ENCODE peak calls at places on chromosomes 1 and 21, in seven cellular contexts. M, H, D, J, X, G and W are unnamed samples.

GRCh38 chr1:5711956-5712645 is 280.1 kb downstream of the NPHP4 start:
- DNase-seq in D (no peak), M (no peak), X (no peak), H (no peak), J (no peak), G (no peak), W (no peak)

GRCh38 chr21:35427320-35428040 is 378.4 kb upstream of the RUNX1 start:
- DNase-seq in G (no peak), J (no peak), D (no peak), X (no peak), H (no peak), M (no peak), W (peak)

GRCh38 chr1:184110253-184111204 is 59.0 kb downstream of the TSEN15 start:
- DNase-seq in D (no peak), H (no peak), X (no peak), M (no peak), J (no peak), G (no peak), W (no peak)

GRCh38 chr1:99557556-99558256 is 88.2 kb upstream of the PALMD start:
- DNase-seq in D (no peak), G (no peak), M (no peak), X (no peak), J (peak), H (no peak), W (no peak)

GRCh38 chr1:41221995-41222991 is 19.8 kb downstream of the SCMH1 start:
- DNase-seq in H (no peak), G (no peak), J (no peak), X (no peak), D (no peak), M (no peak), W (no peak)

GRCh38 chr1:169538998-169539871 is 47.0 kb downstream of the F5 start:
- DNase-seq in X (no peak), H (no peak), M (no peak), J (peak), D (no peak), G (no peak), W (no peak)

GRCh38 chr1:102970496-102971078 is 137.7 kb downstream of the COL11A1 start:
- DNase-seq in G (peak), X (no peak), J (peak), H (peak), M (no peak), D (no peak), W (no peak)

GRCh38 chr1:184069675-184070074 is 18.1 kb downstream of the TSEN15 start:
- DNase-seq in X (no peak), M (no peak), G (no peak), J (peak), H (no peak), D (no peak), W (no peak)

GRCh38 chr1:94095112-94095637 is 25.8 kb downstream of the ABCA4 start:
- DNase-seq in X (peak), D (peak), M (no peak), G (peak), H (no peak), J (peak), W (peak)

GRCh38 chr1:108719253-108719652 is 6.5 kb downstream of the FNDC7 start:
- DNase-seq in H (no peak), X (no peak), J (peak), G (no peak), D (no peak), M (no peak), W (no peak)

GRCh38 chr1:108725906-108726305 is 13.2 kb downstream of the FNDC7 start:
- DNase-seq in H (no peak), G (no peak), D (no peak), J (no peak), M (no peak), X (no peak), W (no peak)

GRCh38 chr1:108719654-108720435 is 7.1 kb downstream of the FNDC7 start:
- DNase-seq in G (no peak), X (no peak), D (no peak), J (peak), H (peak), M (no peak), W (no peak)

GRCh38 chr1:108717774-108718316 is 5.1 kb downstream of the FNDC7 start:
- DNase-seq in H (no peak), X (no peak), J (no peak), M (no peak), G (no peak), D (no peak), W (no peak)

GRCh38 chr1:108722292-108722691 is 9.6 kb downstream of the FNDC7 start:
- DNase-seq in J (peak), D (no peak), M (no peak), X (no peak), G (no peak), H (no peak), W (no peak)
- H3K27ac ChIP-seq in J (peak), D (no peak), M (no peak), X (no peak), G (peak), H (no peak), W (no peak)

GRCh38 chr1:28933277-28933676 is 18.9 kb downstream of the EPB41 start:
- DNase-seq in J (no peak), H (no peak), D (no peak), G (no peak), X (no peak), M (no peak), W (no peak)

GRCh38 chr1:28933918-28934317 is 19.5 kb downstream of the EPB41 start:
- DNase-seq in D (no peak), G (no peak), M (no peak), J (no peak), X (no peak), H (no peak), W (no peak)

GRCh38 chr1:28934676-28935075 is 20.3 kb downstream of the EPB41 start:
- DNase-seq in J (peak), D (no peak), H (no peak), M (no peak), G (no peak), X (no peak), W (no peak)

GRCh38 chr1:28935293-28935692 is 20.9 kb downstream of the EPB41 start:
- DNase-seq in H (no peak), J (no peak), G (no peak), X (no peak), M (no peak), D (no peak), W (no peak)

DNA sequence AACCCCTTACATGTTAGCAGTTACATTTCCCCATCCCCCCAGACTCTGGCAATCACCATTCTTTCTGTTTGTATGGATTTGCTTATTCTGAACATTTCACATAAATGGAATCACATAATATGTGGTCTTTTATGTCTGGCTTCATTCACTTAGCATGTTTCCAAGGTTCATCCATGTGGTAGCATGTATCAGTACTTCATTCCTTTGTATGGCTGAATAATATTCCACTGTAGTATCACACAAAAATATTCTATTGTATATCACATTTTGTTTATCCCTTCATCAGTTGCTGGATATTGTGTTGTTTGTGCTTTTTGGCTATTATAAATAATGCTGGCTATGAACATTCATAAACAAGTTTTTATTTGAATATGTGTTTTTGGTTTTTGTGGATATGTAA is 22.2 kb downstream of the EPB41 start:
- DNase-seq in X (no peak), H (no peak), M (no peak), D (no peak), J (no peak), G (no peak), W (no peak)
- H3K27ac ChIP-seq in X (no peak), H (no peak), M (no peak), D (no peak), J (no peak), G (no peak), W (no peak)

GRCh38 chr21:16476056-16476850 is 746.5 kb downstream of the USP25 start:
- DNase-seq in J (no peak), G (no peak), D (no peak), H (no peak), M (no peak), X (no peak), W (no peak)
- H3K27ac ChIP-seq in J (no peak), G (no peak), D (peak), H (no peak), M (no peak), X (peak), W (no peak)

DNA sequence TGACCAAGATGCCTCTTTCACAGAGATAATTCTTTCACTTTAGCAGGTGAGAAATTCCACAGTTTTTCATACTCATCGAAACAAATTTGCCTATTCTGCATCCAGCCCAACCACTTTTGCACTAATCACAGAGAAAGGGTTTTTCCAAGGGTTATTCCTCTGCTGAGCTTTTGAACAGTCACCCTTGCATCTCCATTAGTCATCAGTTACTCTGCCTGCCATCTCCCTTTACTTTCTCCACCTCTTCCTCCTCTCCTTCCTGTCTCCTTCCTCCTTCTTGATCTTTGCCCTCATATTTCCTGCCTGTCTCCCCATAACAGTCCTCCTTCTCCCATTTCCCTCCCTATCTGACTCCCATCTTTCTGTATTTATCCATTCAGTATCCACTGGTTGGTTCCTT is 43.9 kb downstream of the FH start:
- DNase-seq in H (no peak), J (peak), M (no peak), D (no peak), G (no peak), X (no peak), W (no peak)
- H3K27ac ChIP-seq in H (no peak), J (no peak), M (no peak), D (no peak), G (no peak), X (no peak), W (no peak)

GRCh38 chr1:229032455-229032854 is 238.5 kb upstream of the RAB4A start:
- DNase-seq in D (no peak), J (no peak), M (no peak), H (no peak), X (no peak), G (no peak), W (no peak)

GRCh38 chr1:229033480-229033879 is 237.4 kb upstream of the RAB4A start:
- DNase-seq in M (no peak), H (no peak), G (no peak), D (no peak), X (no peak), J (no peak), W (no peak)

GRCh38 chr1:229030642-229031390 is 240.1 kb upstream of the RAB4A start:
- DNase-seq in H (no peak), M (no peak), X (no peak), G (peak), J (no peak), D (no peak), W (no peak)

GRCh38 chr1:229029644-229030235 is 241.2 kb upstream of the RAB4A start:
- DNase-seq in J (no peak), H (no peak), X (no peak), M (no peak), G (no peak), D (no peak), W (no peak)

DNA sequence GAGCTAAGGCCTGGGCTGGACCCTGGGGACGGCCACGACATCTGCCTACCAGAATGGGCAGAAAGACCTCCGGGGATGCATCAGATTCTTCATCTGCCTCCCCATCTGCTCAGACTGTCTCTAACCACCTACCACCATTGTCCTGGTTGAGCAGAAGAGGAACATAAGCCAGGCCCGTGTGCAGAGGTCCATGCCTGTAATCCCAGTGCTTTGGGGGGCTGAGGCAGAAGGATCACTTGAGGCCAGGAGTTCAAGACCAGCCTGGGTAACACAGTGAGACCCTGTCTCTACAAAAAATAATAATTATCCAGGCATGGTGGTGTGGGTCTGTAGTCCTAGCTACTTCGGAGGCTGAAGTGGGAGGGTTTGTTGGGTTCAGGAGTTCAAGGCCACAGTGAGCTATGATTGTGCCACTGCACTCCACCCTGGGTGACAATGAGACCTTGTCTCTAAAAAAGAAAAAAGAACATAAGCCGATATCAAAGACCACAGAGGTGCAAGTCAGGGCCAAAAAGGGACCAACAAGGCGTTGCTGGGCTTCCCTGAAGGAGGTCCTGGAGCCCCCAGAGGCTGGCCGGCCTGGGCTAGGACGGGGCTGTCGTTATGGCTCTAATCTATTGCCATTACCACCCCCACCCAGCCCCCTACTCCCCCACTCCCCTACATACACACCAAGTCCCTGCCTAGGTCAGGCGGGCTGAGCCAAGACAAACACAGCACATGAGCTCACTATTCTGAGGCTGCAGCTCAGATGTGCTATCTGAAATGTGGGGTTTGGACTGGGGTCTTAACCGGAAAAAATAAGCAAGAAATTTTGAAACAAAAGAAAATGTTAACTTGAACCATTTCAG is 239.2 kb upstream of the RAB4A start:
- DNase-seq in M (no peak), X (no peak), D (no peak), H (no peak), J (no peak), G (peak), W (no peak)
- H3K27ac ChIP-seq in M (no peak), X (no peak), D (no peak), H (no peak), J (no peak), G (no peak), W (no peak)